ENCODE peak calls at places on chromosomes 5 and 9, in four cellular contexts. S, E, Q and H are unnamed samples.

GRCh38 chr9:107260437-107261081 is 22.5 kb upstream of the RAD23B start:
- DNase-seq in S (no peak), E (no peak), Q (no peak), H (no peak)

GRCh38 chr5:163861670-163862069 is 356.3 kb downstream of the MAT2B start:
- DNase-seq in S (peak), E (no peak), Q (no peak), H (no peak)

GRCh38 chr9:138122676-138123075 is 245.1 kb downstream of the CACNA1B start:
- DNase-seq in S (no peak), E (no peak), Q (no peak), H (no peak)

GRCh38 chr9:4667681-4668080 is 1.4 kb upstream of the SPATA6L start:
- DNase-seq in S (no peak), E (no peak), Q (no peak), H (no peak)

GRCh38 chr9:125066839-125067619 is 76.3 kb downstream of the SCAI start:
- DNase-seq in S (peak), E (peak), Q (no peak), H (no peak)

GRCh38 chr9:111588846-111589245 is 10.6 kb downstream of the PTGR1 start:
- DNase-seq in S (peak), E (no peak), Q (no peak), H (no peak)

GRCh38 chr9:108889649-108890067 is 27.6 kb downstream of the ACTL7A start:
- DNase-seq in S (peak), E (peak), Q (no peak), H (no peak)

GRCh38 chr9:18594837-18595236 is 120.9 kb downstream of the ADAMTSL1 start:
- DNase-seq in S (no peak), E (no peak), Q (no peak), H (no peak)

GRCh38 chr9:96078866-96079505 is 203.5 kb downstream of the ERCC6L2 start:
- DNase-seq in S (peak), E (peak), Q (no peak), H (no peak)

GRCh38 chr9:87812375-87813118 is 70.1 kb upstream of the SPATA31E1 start:
- DNase-seq in S (peak), E (peak), Q (no peak), H (peak)

GRCh38 chr5:76684756-76685594 is 31.0 kb upstream of the F2R start:
- DNase-seq in S (no peak), E (no peak), Q (no peak), H (no peak)

GRCh38 chr5:91049800-91050199 is 333.3 kb downstream of the ARRDC3 start:
- DNase-seq in S (peak), E (peak), Q (no peak), H (peak)

GRCh38 chr5:115816226-115817042 is at the start of gene CDO1:
- DNase-seq in S (peak), E (peak), Q (peak), H (peak)

GRCh38 chr9:116232425-116233159 is 79.0 kb downstream of the PAPPA start:
- DNase-seq in S (peak), E (peak), Q (no peak), H (no peak)

GRCh38 chr5:127205147-127205546 is 85.4 kb upstream of the MEGF10 start:
- DNase-seq in S (no peak), E (no peak), Q (no peak), H (no peak)

GRCh38 chr9:91776409-91777365 is 173.3 kb downstream of the ROR2 start:
- DNase-seq in S (peak), E (peak), Q (no peak), H (no peak)

GRCh38 chr5:35183243-35183955 is 46.9 kb downstream of the PRLR start:
- DNase-seq in S (peak), E (peak), Q (no peak), H (peak)

GRCh38 chr9:36317766-36318165 is 59.5 kb upstream of the GNE start:
- DNase-seq in S (no peak), E (no peak), Q (peak), H (no peak)

GRCh38 chr9:135499326-135500070 is 984 bp upstream of the MRPS2 start:
- DNase-seq in S (peak), E (peak), Q (peak), H (peak)

GRCh38 chr5:154214236-154215106 is 23.9 kb downstream of the GALNT10 start:
- DNase-seq in S (peak), E (peak), Q (no peak), H (no peak)

GRCh38 chr9:104903609-104904008 is 24.3 kb downstream of the ABCA1 start:
- DNase-seq in S (peak), E (peak), Q (no peak), H (peak)

GRCh38 chr5:31096238-31096865 is 97.1 kb upstream of the CDH6 start:
- DNase-seq in S (peak), E (peak), Q (no peak), H (no peak)

GRCh38 chr9:135826188-135826545 is 81.2 kb downstream of the CAMSAP1 start:
- DNase-seq in S (no peak), E (no peak), Q (no peak), H (no peak)

GRCh38 chr5:72647806-72648205 is 140.6 kb upstream of the ZNF366 start:
- DNase-seq in S (no peak), E (no peak), Q (no peak), H (no peak)

GRCh38 chr5:33576726-33577620 is 136.2 kb downstream of the TARS1 start:
- DNase-seq in S (no peak), E (peak), Q (peak), H (no peak)

GRCh38 chr5:33582417-33582816 is 141.7 kb downstream of the TARS1 start:
- DNase-seq in S (no peak), E (no peak), Q (no peak), H (no peak)

GRCh38 chr5:33583332-33583731 is 142.6 kb downstream of the TARS1 start:
- DNase-seq in S (no peak), E (no peak), Q (no peak), H (no peak)

GRCh38 chr5:33579163-33579562 is 138.4 kb downstream of the TARS1 start:
- DNase-seq in S (no peak), E (no peak), Q (no peak), H (no peak)

DNA sequence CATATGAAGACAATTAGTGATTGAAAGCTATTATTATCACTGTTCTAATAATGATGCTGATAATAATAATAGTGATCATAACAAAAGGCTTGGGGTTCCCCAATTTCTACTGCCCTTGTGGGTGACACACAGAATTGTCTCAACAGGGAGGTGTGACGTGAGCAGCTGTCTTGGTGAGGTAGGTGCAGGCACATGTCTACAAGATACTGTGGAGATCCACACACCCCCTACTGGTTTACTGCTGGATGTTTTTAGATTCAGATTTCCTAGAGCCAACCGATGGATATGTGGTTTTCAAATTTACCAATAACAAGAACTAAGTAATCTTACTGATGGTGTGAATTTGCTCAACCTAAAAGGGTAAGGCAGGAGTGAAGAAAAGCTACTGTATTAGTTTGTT is 139.0 kb downstream of the TARS1 start:
- DNase-seq in S (no peak), E (no peak), Q (no peak), H (no peak)
- H3K4me3 ChIP-seq in S (no peak), E (no peak), Q (no peak), H (no peak)

GRCh38 chr5:601771-602465 is 10.2 kb upstream of the CEP72 start:
- DNase-seq in S (no peak), E (no peak), Q (peak), H (no peak)

GRCh38 chr5:600551-601541 is 11.3 kb upstream of the CEP72 start:
- DNase-seq in S (no peak), E (no peak), Q (peak), H (no peak)

GRCh38 chr5:597871-598563 is 14.1 kb upstream of the CEP72 start:
- DNase-seq in S (no peak), E (no peak), Q (no peak), H (no peak)

GRCh38 chr5:595285-595684 is 16.9 kb upstream of the CEP72 start:
- DNase-seq in S (no peak), E (no peak), Q (no peak), H (no peak)

DNA sequence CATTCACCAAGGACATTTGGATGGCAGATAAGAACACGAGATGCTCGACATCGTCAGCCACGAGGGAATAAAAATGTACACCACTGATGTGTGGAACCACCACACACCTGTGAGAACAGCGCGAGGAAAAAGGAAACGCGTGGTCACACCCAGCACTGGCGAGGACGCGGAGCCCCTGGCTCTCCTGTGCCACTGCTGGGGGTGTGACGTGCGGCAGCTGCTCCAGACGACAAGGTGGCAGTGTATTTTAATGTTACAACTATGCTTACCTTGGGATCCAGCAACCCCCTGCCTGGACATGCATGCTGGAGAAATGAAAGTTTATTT is 13.6 kb upstream of the CEP72 start:
- DNase-seq in S (no peak), E (no peak), Q (peak), H (no peak)
- H3K4me3 ChIP-seq in S (no peak), E (no peak), Q (no peak), H (no peak)

DNA sequence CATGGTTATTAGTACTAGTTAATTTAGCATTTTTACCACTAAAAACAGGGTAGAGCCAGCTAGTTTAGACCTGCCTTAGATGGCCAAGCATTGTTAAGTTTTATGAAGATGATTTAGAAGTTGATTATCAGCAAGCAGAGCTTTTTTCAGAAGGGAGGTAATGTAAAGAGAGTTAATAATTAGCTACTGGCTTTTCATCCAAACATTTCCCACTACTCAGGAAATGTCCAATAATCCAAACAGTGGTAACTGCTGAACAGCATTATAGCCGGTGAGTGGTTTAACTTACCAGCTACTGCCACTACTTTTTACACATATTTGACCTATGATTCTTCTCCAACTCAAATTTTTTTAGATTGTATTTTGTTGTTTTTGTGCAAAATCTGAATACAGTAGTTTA is 1.7 kb downstream of the ITGA1 start:
- DNase-seq in S (no peak), E (no peak), Q (no peak), H (no peak)
- H3K4me3 ChIP-seq in S (no peak), E (peak), Q (peak), H (peak)

GRCh38 chr5:139298242-139298641 is 4.7 kb downstream of the MATR3 start:
- DNase-seq in S (no peak), E (no peak), Q (no peak), H (no peak)

GRCh38 chr5:139299477-139299876 is 5.9 kb downstream of the MATR3 start:
- DNase-seq in S (no peak), E (no peak), Q (no peak), H (no peak)

GRCh38 chr5:139296862-139297326 is 3.4 kb downstream of the MATR3 start:
- DNase-seq in S (no peak), E (no peak), Q (no peak), H (no peak)

GRCh38 chr5:139296198-139296597 is 2.7 kb downstream of the MATR3 start:
- DNase-seq in S (no peak), E (no peak), Q (no peak), H (no peak)

DNA sequence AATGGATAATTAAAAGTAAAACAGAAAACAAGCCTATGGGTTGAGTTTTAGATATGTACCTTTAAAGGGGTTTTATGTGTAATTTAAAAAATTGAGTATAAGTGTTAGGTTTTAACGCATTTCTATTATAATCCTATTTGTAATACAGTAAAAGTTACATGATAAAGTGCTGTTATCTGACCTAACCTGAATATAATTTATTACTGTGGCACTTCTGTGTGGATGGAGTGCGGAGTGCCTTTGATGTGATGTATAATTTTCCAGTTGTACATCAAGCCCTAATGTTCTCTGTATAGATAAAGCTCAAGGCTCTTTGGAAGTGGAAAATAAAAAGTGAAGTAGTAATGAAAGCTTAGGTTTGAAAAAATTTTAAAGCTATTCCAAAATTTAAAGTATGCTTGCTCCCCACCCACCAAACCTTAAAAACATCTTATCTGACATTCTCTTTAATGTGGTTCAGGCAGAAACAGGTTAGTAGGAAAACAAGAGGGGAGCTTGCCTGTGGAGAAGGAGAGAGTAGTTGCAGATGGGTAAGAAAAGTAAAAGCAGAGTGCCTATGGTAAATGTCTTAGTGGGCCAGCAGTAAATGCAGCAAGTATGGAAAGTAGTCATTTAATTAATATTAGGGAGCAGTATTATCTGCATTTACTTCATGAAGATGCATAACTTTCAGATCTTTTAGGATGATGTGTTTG is 4.0 kb downstream of the MATR3 start:
- DNase-seq in S (no peak), E (no peak), Q (no peak), H (no peak)
- H3K4me3 ChIP-seq in S (no peak), E (no peak), Q (no peak), H (no peak)